ENCODE peak calls at places on chromosomes 12 and 14, in four cellular contexts. One of them, this sample, is unnamed.

GRCh38 chr12:127893875-127894635 is 372.9 kb upstream of the TMEM132C start:
- DNase-seq in CD8-positive, alpha-beta memory T cell: no peak
- DNase-seq in astrocyte: no peak
- DNase-seq in mesendoderm: peak
- DNase-seq in this sample: no peak

GRCh38 chr12:90978117-90978770 is 23.3 kb upstream of the CCER1 start:
- DNase-seq in mesendoderm: peak
- DNase-seq in CD8-positive, alpha-beta memory T cell: no peak
- DNase-seq in astrocyte: peak
- DNase-seq in this sample: no peak

GRCh38 chr14:81710232-81710845 is 176.7 kb upstream of the SEL1L start:
- DNase-seq in astrocyte: no peak
- DNase-seq in CD8-positive, alpha-beta memory T cell: no peak
- DNase-seq in mesendoderm: peak
- DNase-seq in this sample: peak

GRCh38 chr12:50047693-50048250 is 9.6 kb upstream of the ASIC1 start:
- DNase-seq in CD8-positive, alpha-beta memory T cell: no peak
- DNase-seq in mesendoderm: no peak
- DNase-seq in astrocyte: no peak
- DNase-seq in this sample: no peak

GRCh38 chr14:65847065-65847847 is 434.7 kb downstream of the FUT8 start:
- DNase-seq in mesendoderm: no peak
- DNase-seq in CD8-positive, alpha-beta memory T cell: peak
- DNase-seq in astrocyte: no peak
- DNase-seq in this sample: no peak

GRCh38 chr14:44170554-44170953 is 336.5 kb downstream of the FSCB start:
- DNase-seq in CD8-positive, alpha-beta memory T cell: no peak
- DNase-seq in mesendoderm: no peak
- DNase-seq in astrocyte: no peak
- DNase-seq in this sample: no peak

GRCh38 chr14:24911324-24912095 is 138.4 kb downstream of the STXBP6 start:
- DNase-seq in CD8-positive, alpha-beta memory T cell: no peak
- DNase-seq in mesendoderm: no peak
- DNase-seq in astrocyte: peak
- DNase-seq in this sample: no peak

GRCh38 chr12:56591961-56592360 is 38.2 kb downstream of the BAZ2A start:
- DNase-seq in astrocyte: peak
- DNase-seq in mesendoderm: no peak
- DNase-seq in CD8-positive, alpha-beta memory T cell: no peak
- DNase-seq in this sample: no peak

GRCh38 chr14:70920608-70921007 is 13.3 kb downstream of the PCNX1 start:
- DNase-seq in mesendoderm: no peak
- DNase-seq in astrocyte: no peak
- DNase-seq in CD8-positive, alpha-beta memory T cell: no peak
- DNase-seq in this sample: no peak

GRCh38 chr12:129394416-129394815 is 509.4 kb downstream of the TMEM132D start:
- DNase-seq in mesendoderm: no peak
- DNase-seq in astrocyte: no peak
- DNase-seq in CD8-positive, alpha-beta memory T cell: no peak
- DNase-seq in this sample: no peak

GRCh38 chr12:124315316-124315924 is 20.5 kb downstream of the RFLNA start:
- DNase-seq in astrocyte: no peak
- DNase-seq in CD8-positive, alpha-beta memory T cell: no peak
- DNase-seq in mesendoderm: no peak
- DNase-seq in this sample: no peak

GRCh38 chr12:42056130-42056529 is 88.5 kb downstream of the GXYLT1 start:
- DNase-seq in CD8-positive, alpha-beta memory T cell: no peak
- DNase-seq in astrocyte: no peak
- DNase-seq in mesendoderm: no peak
- DNase-seq in this sample: no peak

GRCh38 chr12:90080616-90081015 is 372.0 kb upstream of the ATP2B1 start:
- DNase-seq in astrocyte: no peak
- DNase-seq in mesendoderm: peak
- DNase-seq in CD8-positive, alpha-beta memory T cell: no peak
- DNase-seq in this sample: no peak

GRCh38 chr12:26318661-26319068 is 123.3 kb downstream of the SSPN start:
- DNase-seq in mesendoderm: peak
- DNase-seq in astrocyte: peak
- DNase-seq in CD8-positive, alpha-beta memory T cell: no peak
- DNase-seq in this sample: peak

GRCh38 chr12:23552417-23552816 is 397.1 kb downstream of the SOX5 start:
- DNase-seq in mesendoderm: peak
- DNase-seq in astrocyte: no peak
- DNase-seq in CD8-positive, alpha-beta memory T cell: no peak
- DNase-seq in this sample: no peak

GRCh38 chr14:44112774-44113460 is 394.2 kb downstream of the FSCB start:
- DNase-seq in mesendoderm: no peak
- DNase-seq in astrocyte: no peak
- DNase-seq in CD8-positive, alpha-beta memory T cell: no peak
- DNase-seq in this sample: no peak

GRCh38 chr12:99948380-99948779 is 36.4 kb downstream of the ANKS1B start:
- DNase-seq in mesendoderm: no peak
- DNase-seq in CD8-positive, alpha-beta memory T cell: no peak
- DNase-seq in astrocyte: no peak
- DNase-seq in this sample: no peak

GRCh38 chr14:61525293-61526011 is 169.9 kb upstream of the HIF1A start:
- DNase-seq in CD8-positive, alpha-beta memory T cell: no peak
- DNase-seq in mesendoderm: peak
- DNase-seq in astrocyte: peak
- DNase-seq in this sample: no peak

GRCh38 chr14:61528591-61529021 is 166.7 kb upstream of the HIF1A start:
- DNase-seq in mesendoderm: no peak
- DNase-seq in CD8-positive, alpha-beta memory T cell: no peak
- DNase-seq in astrocyte: peak
- DNase-seq in this sample: no peak

GRCh38 chr14:61526405-61527312 is 168.7 kb upstream of the HIF1A start:
- DNase-seq in CD8-positive, alpha-beta memory T cell: no peak
- DNase-seq in astrocyte: no peak
- DNase-seq in mesendoderm: no peak
- DNase-seq in this sample: no peak

GRCh38 chr14:61524936-61525292 is 170.4 kb upstream of the HIF1A start:
- DNase-seq in astrocyte: no peak
- DNase-seq in CD8-positive, alpha-beta memory T cell: no peak
- DNase-seq in mesendoderm: no peak
- DNase-seq in this sample: no peak

DNA sequence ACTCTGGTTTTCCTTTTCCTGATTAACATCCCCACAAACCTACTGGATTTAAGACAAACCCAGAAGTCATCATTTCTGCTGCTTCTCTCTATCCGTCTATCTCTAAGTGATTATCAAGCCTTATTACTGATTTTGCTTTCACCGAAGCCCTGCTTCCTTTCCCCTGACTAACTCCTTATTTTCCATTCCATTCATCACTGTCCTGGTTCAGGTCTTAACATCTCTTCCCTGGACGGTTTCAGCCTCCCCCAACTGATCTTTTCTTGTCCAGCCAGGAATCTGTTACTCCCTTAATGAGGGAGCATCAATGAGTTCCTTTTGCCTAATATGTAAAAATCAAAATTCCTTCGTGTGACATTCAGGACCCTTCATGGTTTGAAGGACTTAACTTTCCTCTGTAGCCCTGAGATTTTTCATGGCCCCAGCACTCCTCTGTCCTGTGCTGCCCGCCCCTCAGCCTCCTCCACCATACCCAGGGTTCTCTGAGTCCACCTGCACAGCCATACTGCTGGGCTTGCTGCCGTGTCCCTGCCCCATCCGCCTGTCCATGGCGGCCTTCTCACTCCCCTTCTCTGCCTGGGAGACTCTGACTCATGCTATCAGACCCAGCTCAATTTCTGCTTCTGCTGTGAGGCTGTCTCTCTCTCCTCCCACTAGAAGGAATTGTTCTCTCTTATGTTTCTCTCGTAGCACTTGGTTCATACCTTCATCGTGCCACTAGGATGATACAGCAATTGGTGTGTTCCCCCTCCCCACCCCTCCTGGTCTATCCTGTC is 167.8 kb upstream of the HIF1A start:
- DNase-seq in astrocyte: peak
- DNase-seq in mesendoderm: peak
- DNase-seq in CD8-positive, alpha-beta memory T cell: no peak
- DNase-seq in this sample: no peak
- H3K27ac ChIP-seq in astrocyte: peak
- H3K27ac ChIP-seq in mesendoderm: no peak
- H3K27ac ChIP-seq in CD8-positive, alpha-beta memory T cell: no peak
- H3K27ac ChIP-seq in this sample: no peak

GRCh38 chr14:67998804-67999203 is 179.2 kb downstream of the RAD51B start:
- DNase-seq in astrocyte: no peak
- DNase-seq in mesendoderm: no peak
- DNase-seq in CD8-positive, alpha-beta memory T cell: no peak
- DNase-seq in this sample: no peak
- H3K27ac ChIP-seq in astrocyte: no peak
- H3K27ac ChIP-seq in mesendoderm: no peak
- H3K27ac ChIP-seq in CD8-positive, alpha-beta memory T cell: no peak
- H3K27ac ChIP-seq in this sample: peak

GRCh38 chr12:49031573-49032161 is 13.1 kb upstream of the PRKAG1 start:
- DNase-seq in mesendoderm: no peak
- DNase-seq in astrocyte: no peak
- DNase-seq in CD8-positive, alpha-beta memory T cell: no peak
- DNase-seq in this sample: no peak
- H3K27ac ChIP-seq in mesendoderm: no peak
- H3K27ac ChIP-seq in astrocyte: no peak
- H3K27ac ChIP-seq in CD8-positive, alpha-beta memory T cell: no peak
- H3K27ac ChIP-seq in this sample: no peak

DNA sequence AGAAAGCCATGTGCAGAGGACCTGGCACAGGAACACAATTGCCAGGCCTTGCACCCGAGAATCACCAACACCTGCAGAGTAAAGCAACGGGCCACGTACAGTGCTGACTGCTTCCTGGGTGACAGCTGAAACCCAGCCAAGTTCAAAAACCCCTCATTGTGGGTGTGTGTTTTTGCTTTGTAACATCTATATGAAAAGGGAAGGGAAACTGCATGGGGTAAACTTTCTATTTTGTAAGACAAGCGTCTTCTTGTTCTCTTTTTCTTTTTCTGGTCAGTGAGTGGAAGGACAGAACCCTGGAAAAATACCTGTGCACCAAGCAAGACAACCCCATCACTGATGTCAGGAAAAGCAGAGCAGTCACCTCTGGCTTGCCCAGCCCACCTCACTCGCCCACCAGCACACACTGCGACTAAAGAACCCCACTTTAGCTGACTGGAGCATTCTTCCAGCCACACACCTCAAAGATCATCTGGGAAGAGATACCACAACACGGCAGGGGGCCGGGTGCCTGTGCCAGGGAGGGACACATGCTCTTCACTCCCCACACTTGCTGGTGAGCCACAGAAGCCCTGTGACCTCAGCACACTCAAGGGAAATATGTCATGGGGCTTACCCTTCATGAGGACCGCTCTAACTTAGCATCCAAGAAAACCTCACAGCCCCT is 172.3 kb downstream of the NDUFA12 start:
- DNase-seq in astrocyte: no peak
- DNase-seq in mesendoderm: no peak
- DNase-seq in CD8-positive, alpha-beta memory T cell: peak
- DNase-seq in this sample: no peak
- H3K27ac ChIP-seq in astrocyte: no peak
- H3K27ac ChIP-seq in mesendoderm: no peak
- H3K27ac ChIP-seq in CD8-positive, alpha-beta memory T cell: no peak
- H3K27ac ChIP-seq in this sample: no peak

DNA sequence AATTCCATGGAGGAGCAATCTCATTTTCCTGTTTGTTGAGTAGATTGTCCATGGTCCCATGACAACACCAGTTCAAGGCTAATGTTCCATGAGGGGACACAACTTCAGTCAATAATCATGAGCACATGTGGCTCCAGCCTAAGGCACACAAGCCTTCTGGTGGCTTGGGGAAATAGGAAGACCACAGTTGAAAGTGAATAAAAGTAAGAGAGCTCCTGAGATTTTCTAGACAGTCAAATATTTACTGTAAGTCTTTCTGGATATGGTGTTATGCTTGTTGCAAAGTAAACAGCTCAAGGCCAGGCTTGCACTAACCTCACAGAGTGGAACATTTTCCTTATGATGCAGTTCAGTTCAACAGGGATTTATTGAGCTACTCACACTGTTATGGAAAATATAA is 206.9 kb upstream of the SLC38A2 start:
- DNase-seq in CD8-positive, alpha-beta memory T cell: no peak
- DNase-seq in mesendoderm: no peak
- DNase-seq in astrocyte: no peak
- DNase-seq in this sample: no peak
- H3K27ac ChIP-seq in CD8-positive, alpha-beta memory T cell: no peak
- H3K27ac ChIP-seq in mesendoderm: no peak
- H3K27ac ChIP-seq in astrocyte: no peak
- H3K27ac ChIP-seq in this sample: no peak

DNA sequence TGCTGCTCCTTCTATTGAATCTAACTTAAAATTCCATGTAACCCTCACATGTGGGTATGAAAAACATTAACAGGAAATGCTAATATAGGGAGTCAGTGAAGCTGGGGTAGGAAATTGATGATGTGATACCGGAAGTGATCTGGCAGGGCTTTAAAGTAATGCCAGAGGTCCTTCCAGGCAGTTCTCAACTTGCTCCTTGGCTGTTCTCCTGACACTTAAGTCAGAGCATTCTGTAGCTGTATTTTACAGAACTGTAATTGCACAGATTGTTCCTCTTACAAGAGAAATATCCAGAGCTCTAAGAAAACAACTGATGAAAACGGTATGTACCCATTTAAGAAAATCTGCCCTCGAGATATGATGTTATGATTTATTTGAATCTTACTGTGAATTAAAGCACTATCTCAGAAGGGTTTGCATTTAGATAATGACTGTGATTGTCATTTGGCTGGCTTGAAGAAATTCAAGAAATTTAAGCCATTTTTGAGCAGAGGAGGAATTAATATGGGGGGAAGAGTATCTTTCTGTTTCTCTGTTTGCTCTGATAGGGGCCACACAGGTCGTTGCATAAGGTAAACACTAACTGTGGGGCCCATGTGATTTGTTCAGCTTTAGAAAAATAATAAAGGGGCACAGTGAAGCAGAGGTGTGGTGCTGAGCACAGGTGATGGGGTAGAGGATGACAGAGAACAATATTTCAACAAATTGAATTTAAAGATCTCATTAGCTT is 88.4 kb downstream of the BBS10 start:
- DNase-seq in CD8-positive, alpha-beta memory T cell: no peak
- DNase-seq in astrocyte: peak
- DNase-seq in mesendoderm: peak
- DNase-seq in this sample: no peak
- H3K27ac ChIP-seq in CD8-positive, alpha-beta memory T cell: no peak
- H3K27ac ChIP-seq in astrocyte: peak
- H3K27ac ChIP-seq in mesendoderm: no peak
- H3K27ac ChIP-seq in this sample: no peak

DNA sequence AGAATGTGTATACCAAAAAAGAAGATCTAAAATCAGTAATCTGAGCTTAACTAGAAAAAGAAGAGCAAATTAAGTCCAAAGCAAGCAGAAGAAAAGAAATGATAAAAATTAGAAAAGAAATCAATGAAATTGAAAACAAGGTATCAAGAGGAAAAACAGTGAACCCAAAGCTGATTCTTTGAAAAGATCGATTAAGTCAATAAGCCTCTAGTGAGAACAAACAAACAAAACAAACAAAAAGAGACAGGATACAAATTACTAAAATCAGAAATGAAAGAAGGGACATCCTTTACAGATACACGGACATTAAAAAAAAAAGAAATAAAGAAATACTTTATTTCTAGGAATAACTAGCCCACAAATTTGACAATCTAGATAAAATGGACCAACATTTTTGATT is 12.9 kb upstream of the GALNT8 start:
- DNase-seq in CD8-positive, alpha-beta memory T cell: no peak
- DNase-seq in mesendoderm: no peak
- DNase-seq in astrocyte: no peak
- DNase-seq in this sample: no peak
- H3K27ac ChIP-seq in CD8-positive, alpha-beta memory T cell: no peak
- H3K27ac ChIP-seq in mesendoderm: no peak
- H3K27ac ChIP-seq in astrocyte: no peak
- H3K27ac ChIP-seq in this sample: no peak